ENCODE peak calls at places on chromosomes 2 and 18, in six cellular contexts. One of them, this sample, is unnamed. For H3K4me1 and H3K9me3, the result is how much of the 10 kb centered on the place peaks cover.

GRCh38 chr2:127219716-127220090 is 396 bp downstream of the CYP27C1 start:
- DNase-seq in prostate gland: no peak
- DNase-seq in lower lobe of right lung: no peak
- DNase-seq in uterus: no peak
- DNase-seq in CD8-positive, alpha-beta T cell: no peak
- DNase-seq in fibroblast of lung: peak
- DNase-seq in this sample: no peak

GRCh38 chr2:119008108-119008507 is 66.1 kb downstream of the MARCO start:
- DNase-seq in prostate gland: no peak
- DNase-seq in fibroblast of lung: no peak
- DNase-seq in uterus: no peak
- DNase-seq in CD8-positive, alpha-beta T cell: no peak
- DNase-seq in lower lobe of right lung: no peak
- DNase-seq in this sample: no peak

GRCh38 chr18:54531402-54532065 is 59.5 kb upstream of the DYNAP start:
- DNase-seq in prostate gland: no peak
- DNase-seq in fibroblast of lung: no peak
- DNase-seq in CD8-positive, alpha-beta T cell: no peak
- DNase-seq in uterus: no peak
- DNase-seq in lower lobe of right lung: no peak
- DNase-seq in this sample: no peak

GRCh38 chr2:239588451-239589269 is 187.8 kb upstream of the HDAC4 start:
- DNase-seq in lower lobe of right lung: peak
- DNase-seq in fibroblast of lung: no peak
- DNase-seq in prostate gland: no peak
- DNase-seq in CD8-positive, alpha-beta T cell: no peak
- DNase-seq in uterus: no peak
- DNase-seq in this sample: peak

GRCh38 chr18:49206717-49207116 is 253.7 kb downstream of the DYM start:
- DNase-seq in CD8-positive, alpha-beta T cell: no peak
- DNase-seq in prostate gland: no peak
- DNase-seq in fibroblast of lung: peak
- DNase-seq in lower lobe of right lung: no peak
- DNase-seq in uterus: no peak
- DNase-seq in this sample: no peak

GRCh38 chr18:79866889-79867574 is 69.3 kb downstream of the KCNG2 start:
- DNase-seq in fibroblast of lung: peak
- DNase-seq in prostate gland: no peak
- DNase-seq in lower lobe of right lung: no peak
- DNase-seq in CD8-positive, alpha-beta T cell: no peak
- DNase-seq in uterus: no peak
- DNase-seq in this sample: peak

GRCh38 chr2:205680067-205680466 is 2.2 kb upstream of the NRP2 start:
- DNase-seq in fibroblast of lung: peak
- DNase-seq in lower lobe of right lung: no peak
- DNase-seq in uterus: peak
- DNase-seq in prostate gland: no peak
- DNase-seq in CD8-positive, alpha-beta T cell: no peak
- DNase-seq in this sample: no peak

GRCh38 chr2:144332356-144333143 is 187.4 kb downstream of the ZEB2 start:
- DNase-seq in CD8-positive, alpha-beta T cell: peak
- DNase-seq in lower lobe of right lung: peak
- DNase-seq in prostate gland: peak
- DNase-seq in fibroblast of lung: peak
- DNase-seq in uterus: peak
- DNase-seq in this sample: peak

GRCh38 chr2:215754546-215754945 is 258.8 kb downstream of the MREG start:
- DNase-seq in CD8-positive, alpha-beta T cell: no peak
- DNase-seq in lower lobe of right lung: no peak
- DNase-seq in uterus: no peak
- DNase-seq in fibroblast of lung: no peak
- DNase-seq in prostate gland: no peak
- DNase-seq in this sample: no peak

GRCh38 chr2:74367789-74368188 is 12.3 kb downstream of the DCTN1 start:
- DNase-seq in uterus: no peak
- DNase-seq in prostate gland: no peak
- DNase-seq in fibroblast of lung: no peak
- DNase-seq in lower lobe of right lung: no peak
- DNase-seq in CD8-positive, alpha-beta T cell: no peak
- DNase-seq in this sample: no peak

GRCh38 chr18:10546557-10547300 is 20.9 kb downstream of the NAPG start:
- DNase-seq in lower lobe of right lung: no peak
- DNase-seq in fibroblast of lung: no peak
- DNase-seq in uterus: no peak
- DNase-seq in prostate gland: no peak
- DNase-seq in CD8-positive, alpha-beta T cell: no peak
- DNase-seq in this sample: no peak

GRCh38 chr2:127770973-127771735 is 39.8 kb downstream of the WDR33 start:
- DNase-seq in uterus: no peak
- DNase-seq in lower lobe of right lung: no peak
- DNase-seq in fibroblast of lung: peak
- DNase-seq in CD8-positive, alpha-beta T cell: no peak
- DNase-seq in prostate gland: no peak
- DNase-seq in this sample: no peak

GRCh38 chr2:239436076-239436475 is 35.3 kb upstream of the HDAC4 start:
- DNase-seq in prostate gland: no peak
- DNase-seq in fibroblast of lung: no peak
- DNase-seq in uterus: no peak
- DNase-seq in lower lobe of right lung: no peak
- DNase-seq in CD8-positive, alpha-beta T cell: no peak
- DNase-seq in this sample: no peak

GRCh38 chr2:44186800-44187199 is 18.1 kb downstream of the PPM1B start:
- DNase-seq in fibroblast of lung: no peak
- DNase-seq in prostate gland: no peak
- DNase-seq in lower lobe of right lung: no peak
- DNase-seq in uterus: no peak
- DNase-seq in CD8-positive, alpha-beta T cell: no peak
- DNase-seq in this sample: no peak

GRCh38 chr2:101388232-101388631 is 929 bp upstream of the CREG2 start:
- DNase-seq in CD8-positive, alpha-beta T cell: no peak
- DNase-seq in fibroblast of lung: peak
- DNase-seq in lower lobe of right lung: no peak
- DNase-seq in uterus: no peak
- DNase-seq in prostate gland: no peak
- DNase-seq in this sample: no peak

GRCh38 chr18:10213526-10213925 is 240.9 kb upstream of the APCDD1 start:
- DNase-seq in lower lobe of right lung: no peak
- DNase-seq in uterus: no peak
- DNase-seq in prostate gland: no peak
- DNase-seq in CD8-positive, alpha-beta T cell: no peak
- DNase-seq in fibroblast of lung: no peak
- DNase-seq in this sample: no peak

GRCh38 chr2:234258562-234259141 is 208.2 kb downstream of the SPP2 start:
- DNase-seq in uterus: no peak
- DNase-seq in fibroblast of lung: no peak
- DNase-seq in prostate gland: no peak
- DNase-seq in CD8-positive, alpha-beta T cell: no peak
- DNase-seq in lower lobe of right lung: no peak
- DNase-seq in this sample: no peak

GRCh38 chr2:234259440-234259839 is 208.9 kb downstream of the SPP2 start:
- DNase-seq in lower lobe of right lung: no peak
- DNase-seq in CD8-positive, alpha-beta T cell: no peak
- DNase-seq in prostate gland: no peak
- DNase-seq in uterus: no peak
- DNase-seq in fibroblast of lung: peak
- DNase-seq in this sample: no peak

GRCh38 chr2:234254783-234255521 is 204.4 kb downstream of the SPP2 start:
- DNase-seq in prostate gland: no peak
- DNase-seq in uterus: no peak
- DNase-seq in lower lobe of right lung: no peak
- DNase-seq in CD8-positive, alpha-beta T cell: no peak
- DNase-seq in fibroblast of lung: peak
- DNase-seq in this sample: no peak

GRCh38 chr2:234256516-234256915 is 206.0 kb downstream of the SPP2 start:
- DNase-seq in CD8-positive, alpha-beta T cell: no peak
- DNase-seq in uterus: no peak
- DNase-seq in prostate gland: no peak
- DNase-seq in lower lobe of right lung: no peak
- DNase-seq in fibroblast of lung: no peak
- DNase-seq in this sample: no peak

GRCh38 chr2:234257859-234258561 is 207.5 kb downstream of the SPP2 start:
- DNase-seq in prostate gland: peak
- DNase-seq in lower lobe of right lung: no peak
- DNase-seq in uterus: no peak
- DNase-seq in CD8-positive, alpha-beta T cell: no peak
- DNase-seq in fibroblast of lung: peak
- DNase-seq in this sample: no peak
- TF ChIP-seq CTCF in prostate gland: peak
- TF ChIP-seq CTCF in lower lobe of right lung: peak
- TF ChIP-seq CTCF in uterus: peak
- TF ChIP-seq CTCF in CD8-positive, alpha-beta T cell: no peak
- TF ChIP-seq CTCF in fibroblast of lung: peak
- TF ChIP-seq CTCF in this sample: peak

GRCh38 chr2:42129487-42129852 is 39.7 kb upstream of the EML4 start:
- DNase-seq in uterus: no peak
- DNase-seq in fibroblast of lung: no peak
- DNase-seq in CD8-positive, alpha-beta T cell: no peak
- DNase-seq in prostate gland: no peak
- DNase-seq in lower lobe of right lung: no peak
- DNase-seq in this sample: no peak
- H3K4me1 ChIP-seq in uterus: under half
- H3K4me1 ChIP-seq in fibroblast of lung: under half
- H3K4me1 ChIP-seq in CD8-positive, alpha-beta T cell: half or more
- H3K4me1 ChIP-seq in prostate gland: under half
- H3K4me1 ChIP-seq in lower lobe of right lung: half or more
- H3K4me1 ChIP-seq in this sample: half or more

GRCh38 chr2:11976090-11976489 is 229.7 kb downstream of the LPIN1 start:
- DNase-seq in uterus: no peak
- DNase-seq in prostate gland: no peak
- DNase-seq in fibroblast of lung: no peak
- DNase-seq in CD8-positive, alpha-beta T cell: no peak
- DNase-seq in lower lobe of right lung: no peak
- DNase-seq in this sample: no peak

GRCh38 chr2:11977766-11978524 is 231.5 kb downstream of the LPIN1 start:
- DNase-seq in CD8-positive, alpha-beta T cell: no peak
- DNase-seq in prostate gland: no peak
- DNase-seq in fibroblast of lung: no peak
- DNase-seq in lower lobe of right lung: no peak
- DNase-seq in uterus: no peak
- DNase-seq in this sample: no peak

GRCh38 chr2:11980809-11981208 is 234.4 kb downstream of the LPIN1 start:
- DNase-seq in fibroblast of lung: peak
- DNase-seq in CD8-positive, alpha-beta T cell: no peak
- DNase-seq in prostate gland: no peak
- DNase-seq in uterus: no peak
- DNase-seq in lower lobe of right lung: no peak
- DNase-seq in this sample: no peak

GRCh38 chr2:11974573-11974972 is 228.1 kb downstream of the LPIN1 start:
- DNase-seq in fibroblast of lung: no peak
- DNase-seq in prostate gland: no peak
- DNase-seq in lower lobe of right lung: no peak
- DNase-seq in CD8-positive, alpha-beta T cell: no peak
- DNase-seq in uterus: no peak
- DNase-seq in this sample: no peak

DNA sequence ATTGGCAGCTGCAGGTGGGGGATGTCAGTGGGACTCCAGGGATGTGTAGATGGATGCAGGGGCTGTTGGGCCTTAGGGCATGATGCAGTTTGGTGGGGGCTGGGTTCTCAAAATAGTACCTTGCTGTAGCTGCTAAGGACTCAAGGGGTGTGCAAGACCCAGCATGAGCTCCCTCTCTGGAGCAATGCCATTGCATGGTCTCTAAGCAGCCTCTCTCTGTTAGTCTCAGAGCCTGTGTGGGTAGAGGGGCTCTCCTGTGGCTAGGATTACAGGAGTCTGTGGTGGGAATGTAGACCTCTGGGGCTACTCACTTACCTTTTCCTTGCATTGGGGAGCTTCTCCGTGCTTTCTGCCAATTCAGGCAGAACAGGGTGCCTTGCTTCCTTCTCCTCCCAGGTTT is 228.9 kb downstream of the LPIN1 start:
- DNase-seq in fibroblast of lung: no peak
- DNase-seq in prostate gland: no peak
- DNase-seq in lower lobe of right lung: no peak
- DNase-seq in uterus: no peak
- DNase-seq in CD8-positive, alpha-beta T cell: no peak
- DNase-seq in this sample: no peak
- H3K9me3 ChIP-seq in fibroblast of lung: under half
- H3K9me3 ChIP-seq in prostate gland: under half
- H3K9me3 ChIP-seq in lower lobe of right lung: under half
- H3K9me3 ChIP-seq in uterus: under half
- H3K9me3 ChIP-seq in CD8-positive, alpha-beta T cell: under half
- H3K9me3 ChIP-seq in this sample: under half

DNA sequence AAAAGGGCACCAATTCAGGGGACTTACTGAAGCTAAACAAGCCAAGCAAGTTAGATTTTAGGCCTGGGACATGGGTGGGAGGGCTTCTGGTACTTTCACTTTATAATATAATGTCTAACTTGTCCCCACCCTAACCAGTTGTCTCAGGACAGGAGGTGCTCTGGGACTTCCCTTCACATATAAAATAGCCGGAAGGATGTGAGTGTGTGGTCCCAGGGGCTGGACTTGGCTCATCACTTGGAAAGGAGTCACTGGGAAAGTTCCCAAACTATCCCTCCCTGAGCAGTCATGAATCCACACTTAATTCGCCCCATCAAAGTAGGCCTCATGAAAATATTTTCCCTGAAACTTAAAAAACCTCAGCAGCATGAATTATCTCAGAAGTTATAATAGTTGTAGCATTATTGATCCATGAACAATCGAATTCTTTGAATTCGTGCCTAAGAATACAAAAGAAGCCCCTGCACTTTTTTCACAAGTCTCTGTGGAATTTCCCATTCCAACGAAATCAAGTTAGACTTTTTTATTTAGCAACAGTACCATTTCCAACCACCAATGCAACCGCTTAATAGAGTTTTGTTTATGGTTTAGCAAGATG is 69.0 kb upstream of the SPTBN1 start:
- DNase-seq in lower lobe of right lung: no peak
- DNase-seq in fibroblast of lung: peak
- DNase-seq in prostate gland: no peak
- DNase-seq in uterus: peak
- DNase-seq in CD8-positive, alpha-beta T cell: no peak
- DNase-seq in this sample: no peak
- TF ChIP-seq CTCF in lower lobe of right lung: peak
- TF ChIP-seq CTCF in fibroblast of lung: no peak
- TF ChIP-seq CTCF in prostate gland: no peak
- TF ChIP-seq CTCF in uterus: peak
- TF ChIP-seq CTCF in CD8-positive, alpha-beta T cell: no peak
- TF ChIP-seq CTCF in this sample: no peak

DNA sequence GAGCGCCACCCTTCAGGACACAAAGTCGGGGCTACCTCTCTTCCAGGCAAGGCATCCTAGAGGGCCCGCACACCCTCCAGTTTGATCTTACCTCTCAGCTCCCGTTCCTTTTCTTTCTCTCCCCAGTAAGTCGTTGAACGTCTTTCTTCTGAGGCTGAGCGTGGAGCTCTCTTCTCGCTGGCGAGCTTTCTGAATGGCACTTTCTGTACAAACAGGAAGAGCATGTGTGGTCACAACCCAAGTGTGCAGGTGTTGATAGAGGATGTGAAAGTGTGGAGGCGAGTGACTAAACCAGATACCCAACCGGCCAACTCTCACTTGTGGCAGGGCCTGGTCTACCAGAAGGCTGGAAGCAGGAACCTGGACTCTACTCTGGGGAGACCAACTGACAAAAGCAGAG is at the start of gene AFF3:
- DNase-seq in CD8-positive, alpha-beta T cell: peak
- DNase-seq in fibroblast of lung: no peak
- DNase-seq in uterus: no peak
- DNase-seq in lower lobe of right lung: no peak
- DNase-seq in prostate gland: no peak
- DNase-seq in this sample: no peak
- H3K4me1 ChIP-seq in CD8-positive, alpha-beta T cell: under half
- H3K4me1 ChIP-seq in fibroblast of lung: under half
- H3K4me1 ChIP-seq in uterus: under half
- H3K4me1 ChIP-seq in lower lobe of right lung: under half
- H3K4me1 ChIP-seq in prostate gland: under half
- H3K4me1 ChIP-seq in this sample: under half